ENCODE peak calls at places on chromosome 21, in eight cellular contexts. H is iPS-NIHi11; X is activated naive CD8-positive, alpha-beta T cell treated with anti-CD3 and anti-CD28 coated beads for 36 hours; Z is nucleus accumbens; T is CD8-positive, alpha-beta T cell; S is cardiac septum; P is NCI-H774; Y is effector memory CD4-positive, alpha-beta T cell. I is an unnamed sample.

GRCh38 chr21:21045538-21045937 is 47.3 kb downstream of the NCAM2 start:
- DNase-seq in X (no peak), T (no peak), H (no peak), Y (no peak), Z (no peak), S (no peak), P (no peak), I (no peak)

GRCh38 chr21:31343680-31344480 is at the start of gene TIAM1:
- DNase-seq in P (no peak), H (peak), X (peak), Y (no peak), S (no peak), T (no peak), Z (no peak), I (no peak)

GRCh38 chr21:36485476-36485875 is 5.6 kb upstream of the CLDN14 start:
- DNase-seq in Y (no peak), Z (no peak), S (no peak), H (no peak), P (no peak), T (no peak), X (no peak), I (no peak)

GRCh38 chr21:45727390-45727789 is 83.9 kb downstream of the PCBP3 start:
- DNase-seq in Y (no peak), Z (no peak), H (no peak), X (no peak), S (no peak), T (no peak), P (no peak), I (no peak)

GRCh38 chr21:39612233-39613028 is at the start of gene B3GALT5:
- DNase-seq in P (no peak), T (no peak), X (no peak), H (peak), Z (no peak), Y (no peak), S (no peak), I (no peak)

GRCh38 chr21:39613029-39613934 is 542 bp downstream of the B3GALT5 start:
- DNase-seq in X (no peak), H (no peak), Y (no peak), P (no peak), S (no peak), T (no peak), Z (no peak), I (no peak)

GRCh38 chr21:14215971-14216621 is at the start of gene RBM11:
- DNase-seq in P (peak), Z (peak), X (peak), H (peak), T (peak), S (peak), Y (peak), I (no peak)

GRCh38 chr21:42722808-42723470 is 69.5 kb downstream of the PDE9A start:
- DNase-seq in X (no peak), S (no peak), T (no peak), Z (no peak), H (no peak), Y (no peak), P (no peak), I (no peak)

GRCh38 chr21:26444646-26445045 is 128.4 kb downstream of the CYYR1 start:
- DNase-seq in H (no peak), Y (no peak), X (no peak), P (no peak), T (no peak), Z (no peak), S (no peak), I (no peak)

GRCh38 chr21:42294273-42294880 is 20.8 kb downstream of the TFF3 start:
- DNase-seq in T (no peak), X (no peak), Y (no peak), H (no peak), Z (no peak), P (no peak), S (no peak), I (no peak)

GRCh38 chr21:43340491-43341348 is 86.2 kb downstream of the SIK1 start:
- DNase-seq in Z (no peak), X (no peak), P (no peak), Y (no peak), S (no peak), T (no peak), H (no peak), I (no peak)

GRCh38 chr21:36297938-36298572 is 21.9 kb upstream of the MORC3 start:
- DNase-seq in P (no peak), T (peak), S (peak), Y (peak), Z (peak), H (no peak), X (peak), I (peak)

GRCh38 chr21:42097860-42098259 is 26.7 kb downstream of the UMODL1 start:
- DNase-seq in T (no peak), X (no peak), P (peak), S (no peak), Z (no peak), H (peak), Y (no peak), I (peak)

GRCh38 chr21:44478801-44479167 is 23.5 kb downstream of the LRRC3 start:
- DNase-seq in X (no peak), T (no peak), Y (no peak), Z (no peak), P (no peak), S (no peak), H (no peak), I (no peak)

GRCh38 chr21:46550511-46550941 is 54.4 kb downstream of the S100B start:
- DNase-seq in H (no peak), T (peak), P (no peak), Y (peak), Z (no peak), X (peak), S (no peak), I (no peak)

GRCh38 chr21:36159356-36159921 is 2.8 kb downstream of the DOP1B start:
- DNase-seq in P (no peak), H (no peak), S (no peak), Z (no peak), X (no peak), Y (no peak), T (no peak), I (no peak)

I was measured in C1 segment of cervical spinal cord.